ENCODE peak calls at places on chromosomes 11 and 22, in five cellular contexts. T is tibial artery, B is astrocyte of the cerebellum, H is brain microvascular endothelial cell, M is IMR-90. K is an unnamed sample.

GRCh38 chr11:33347490-33348125 is 90.4 kb downstream of the HIPK3 start:
- DNase-seq in T (no peak), B (no peak), H (no peak), M (no peak), K (no peak)

GRCh38 chr22:48491451-48491941 is 1336.2 kb downstream of the BRD1 start:
- DNase-seq in T (peak; percentile 46), B (no peak), H (no peak), M (no peak), K (no peak)

GRCh38 chr11:206002-206384 is 1.2 kb downstream of the BET1L start:
- DNase-seq in T (no peak), B (no peak), H (no peak), M (no peak), K (no peak)

GRCh38 chr11:75144716-75145014 is 6.2 kb upstream of the SLCO2B1 start:
- DNase-seq in T (no peak), B (no peak), H (no peak), M (no peak), K (no peak)

GRCh38 chr22:25353516-25354445 is 134.3 kb downstream of the CRYBB2 start:
- DNase-seq in T (peak; percentile 44), B (no peak), H (no peak), M (no peak), K (no peak)

GRCh38 chr11:813037-813436 is 3.3 kb downstream of the RPLP2 start:
- DNase-seq in T (no peak), B (no peak), H (no peak), M (no peak), K (no peak)

GRCh38 chr11:69546735-69547370 is 65.4 kb downstream of the LINC01488 start:
- DNase-seq in T (peak; percentile 23), B (no peak), H (no peak), M (no peak), K (no peak)

GRCh38 chr11:34213366-34213765 is 107.9 kb downstream of the NAT10 start:
- DNase-seq in T (no peak), B (no peak), H (no peak), M (peak; percentile 32), K (no peak)

GRCh38 chr11:67252831-67253239 is 13.4 kb upstream of the GRK2 start:
- DNase-seq in T (no peak), B (no peak), H (peak; percentile 22), M (peak; percentile 36), K (peak; percentile 51)

GRCh38 chr11:71255323-71255722 is 2.9 kb upstream of the SHANK2 start:
- DNase-seq in T (no peak), B (no peak), H (no peak), M (no peak), K (no peak)

GRCh38 chr22:46328066-46328465 is 7.4 kb upstream of the TRMU start:
- DNase-seq in T (no peak), B (no peak), H (no peak), M (no peak), K (no peak)

GRCh38 chr11:78740175-78741161 is 165.8 kb upstream of the NARS2 start:
- DNase-seq in T (no peak), B (no peak), H (no peak), M (no peak), K (no peak)

GRCh38 chr11:46601129-46601528 is 7.3 kb upstream of the AMBRA1 start:
- DNase-seq in T (no peak), B (no peak), H (no peak), M (peak; percentile 22), K (peak; percentile 33)

GRCh38 chr22:40635940-40636379 is 559 bp downstream of the MRTFA start:
- DNase-seq in T (no peak), B (no peak), H (no peak), M (no peak), K (no peak)

GRCh38 chr11:125935629-125936199 is 10.1 kb upstream of the VSIG10L2 start:
- DNase-seq in T (peak; percentile 39), B (no peak), H (no peak), M (no peak), K (peak; percentile 33)

GRCh38 chr22:24367841-24368240 is 59.6 kb upstream of the ADORA2A start:
- DNase-seq in T (no peak), B (no peak), H (no peak), M (peak; percentile 42), K (peak; percentile 15)

GRCh38 chr22:20186183-20186870 is 35.5 kb upstream of the CCDC188 start:
- DNase-seq in T (no peak), B (no peak), H (no peak), M (no peak), K (peak; percentile 2)

GRCh38 chr22:49853981-49854791 is 542 bp downstream of the ZBED4 start:
- DNase-seq in T (no peak), B (no peak), H (peak; percentile 8), M (peak; percentile 17), K (peak; percentile 31)

DNA sequence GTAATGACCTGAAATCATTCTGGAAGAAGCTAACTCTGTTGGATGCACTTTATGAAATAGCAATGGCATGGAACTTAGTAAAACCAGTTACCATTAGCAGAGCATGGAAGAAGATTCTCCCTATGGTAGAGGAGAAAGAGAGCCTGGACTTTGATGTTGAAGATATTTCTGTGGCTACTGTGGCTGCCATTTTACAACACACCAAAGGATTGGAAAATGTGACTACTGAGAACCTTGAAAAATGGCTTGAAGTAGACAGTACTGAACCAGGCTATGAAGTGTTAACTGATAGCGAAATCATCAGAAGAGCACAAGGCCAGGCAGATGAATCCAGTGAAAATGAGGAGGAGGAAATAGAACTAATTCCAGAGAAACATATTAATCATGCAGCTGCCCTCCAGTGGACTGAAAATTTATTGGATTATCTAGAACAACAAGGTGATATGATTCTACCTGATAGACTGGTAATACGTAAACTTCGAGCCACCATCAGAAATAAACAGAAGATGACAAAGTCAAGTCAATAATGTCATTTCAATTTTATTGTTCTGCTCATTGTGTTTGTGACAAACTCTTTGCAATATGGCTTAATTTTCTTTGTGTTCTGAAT is 2.0 kb downstream of the JRKL start:
- DNase-seq in T (no peak), B (no peak), H (peak; percentile 7), M (no peak), K (no peak)
- H3K4me3 ChIP-seq in T (no peak overlapping the region), B (no peak overlapping the region), H (no peak overlapping the region), M (no peak overlapping the region), K (no peak overlapping the region)

GRCh38 chr11:115527534-115528125 is 23.4 kb upstream of the CADM1 start:
- DNase-seq in T (no peak), B (no peak), H (no peak), M (no peak), K (no peak)

GRCh38 chr11:115528217-115528616 is 24.0 kb upstream of the CADM1 start:
- DNase-seq in T (no peak), B (no peak), H (no peak), M (no peak), K (no peak)

GRCh38 chr11:115523727-115524399 is 19.6 kb upstream of the CADM1 start:
- DNase-seq in T (no peak), B (no peak), H (no peak), M (no peak), K (no peak)

GRCh38 chr11:115524572-115524971 is 20.4 kb upstream of the CADM1 start:
- DNase-seq in T (no peak), B (no peak), H (no peak), M (no peak), K (no peak)

GRCh38 chr11:115525600-115526006 is 21.4 kb upstream of the CADM1 start:
- DNase-seq in T (no peak), B (no peak), H (no peak), M (no peak), K (no peak)
- TF ChIP-seq CTCF in T (no peak), B (no peak), H (no peak), M (no peak), K (no peak)

DNA sequence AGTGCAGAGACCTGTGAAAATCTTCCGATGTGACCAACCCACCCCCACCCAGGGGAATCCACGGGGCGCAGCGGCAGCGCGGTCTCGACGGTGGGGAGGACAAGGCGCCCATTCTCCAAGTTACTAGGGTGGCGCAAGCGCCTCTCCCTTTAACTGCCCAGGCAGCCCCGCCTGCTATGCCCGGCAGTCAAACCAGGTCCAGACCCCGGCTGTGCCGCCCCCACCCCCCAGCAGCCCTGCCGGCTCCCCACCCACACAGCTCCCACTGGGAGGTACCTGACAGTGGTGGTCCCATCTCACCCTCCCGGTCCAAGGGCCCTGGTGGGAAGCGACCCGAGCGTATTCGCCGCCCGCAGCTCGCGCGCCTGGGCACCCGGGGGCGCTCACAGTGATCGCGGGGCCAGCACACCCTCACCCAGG is 423 bp downstream of the TRPM5 start:
- DNase-seq in T (peak; percentile 63), B (no peak), H (no peak), M (no peak), K (no peak)
- H3K4me3 ChIP-seq in T (no peak overlapping the region), B (no peak overlapping the region), H (no peak overlapping the region), M (no peak overlapping the region), K (no peak overlapping the region)

DNA sequence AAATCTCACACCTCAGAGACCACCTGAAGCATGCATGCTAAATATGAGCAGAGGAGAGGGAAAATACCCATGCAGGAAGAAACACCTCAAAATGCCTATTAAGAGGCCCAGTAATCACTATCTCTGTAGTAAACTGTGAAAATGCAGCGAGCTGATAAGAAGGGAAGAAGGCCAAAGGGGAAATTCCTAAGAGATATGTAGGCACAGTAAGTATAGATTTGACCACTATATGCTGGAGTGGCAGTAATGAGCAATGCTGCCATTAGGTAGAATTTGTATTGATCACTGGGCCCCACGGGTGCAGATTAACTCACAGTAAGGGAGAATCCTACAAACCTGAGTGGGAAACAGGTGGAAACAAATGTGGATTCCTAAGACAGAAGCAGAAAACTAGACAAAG is 1813.1 kb upstream of the RAG2 start:
- DNase-seq in T (no peak), B (no peak), H (no peak), M (no peak), K (no peak)
- TF ChIP-seq CTCF in T (no peak), B (peak; percentile 28), H (peak; percentile 17), M (no peak), K (peak; percentile 26)

GRCh38 chr11:62613275-62613864 is 313 bp downstream of the ROM1 start:
- DNase-seq in T (no peak), B (no peak), H (no peak), M (no peak), K (no peak)
- H3K4me3 ChIP-seq in T (peak overlapping the region; percentile 88), B (no peak overlapping the region), H (no peak overlapping the region), M (peak overlapping the region; percentile 14), K (no peak overlapping the region)

GRCh38 chr11:121965330-121965729 is 150.7 kb downstream of the BLID start:
- DNase-seq in T (no peak), B (no peak), H (peak; percentile 79), M (peak; percentile 74), K (peak; percentile 85)

GRCh38 chr11:121961228-121961860 is 154.7 kb downstream of the BLID start:
- DNase-seq in T (no peak), B (no peak), H (no peak), M (peak; percentile 21), K (peak; percentile 50)

GRCh38 chr11:121968638-121969037 is 147.4 kb downstream of the BLID start:
- DNase-seq in T (no peak), B (no peak), H (no peak), M (no peak), K (no peak)

GRCh38 chr11:121964591-121964990 is 151.4 kb downstream of the BLID start:
- DNase-seq in T (no peak), B (no peak), H (peak; percentile 74), M (peak; percentile 64), K (peak; percentile 47)

DNA sequence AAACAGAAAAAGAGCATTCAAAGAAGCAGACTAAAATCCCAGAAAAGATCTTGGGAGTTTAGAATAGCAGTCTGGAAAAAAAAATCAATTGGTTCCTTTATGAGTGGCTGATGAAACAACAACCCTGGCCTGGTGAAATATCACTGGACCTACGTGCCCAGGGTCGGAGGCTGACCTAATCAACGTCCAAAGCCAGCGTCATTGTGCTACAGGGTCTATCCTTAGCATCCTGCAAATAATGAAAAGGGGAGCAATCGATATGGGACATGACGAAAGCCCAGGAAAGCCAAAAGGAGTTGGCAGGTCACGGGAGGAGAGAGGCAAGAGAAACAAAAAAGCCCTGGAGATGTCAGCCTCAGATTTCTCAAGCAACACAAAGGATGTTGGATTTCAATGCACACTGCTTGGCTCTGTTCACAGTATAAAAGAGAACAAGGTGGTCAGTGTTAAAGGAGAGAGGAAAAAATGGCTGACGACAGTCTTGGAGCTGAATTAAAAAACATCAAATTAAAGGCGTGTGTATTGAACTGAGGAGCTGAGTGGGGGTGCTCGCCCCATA is 148.8 kb downstream of the BLID start:
- DNase-seq in T (no peak), B (no peak), H (no peak), M (no peak), K (no peak)
- TF ChIP-seq CTCF in T (no peak), B (no peak), H (no peak), M (no peak), K (no peak)